ENCODE peak calls at places on chromosomes 5 and 9, in seven cellular contexts. B is dermis microvascular lymphatic vessel endothelial cell, U is AG10803, K is transverse colon, N is iris pigment epithelial cell, P is AG09309, F is Peyer's patch. T is an unnamed sample.

GRCh38 chr5:113480243-113480642 is 8.0 kb downstream of the MCC start:
- DNase-seq in B (no peak), F (no peak), K (no peak), N (peak), U (no peak), P (no peak), T (no peak)

GRCh38 chr9:4139201-4139600 is 160.7 kb downstream of the GLIS3 start:
- DNase-seq in B (no peak), N (peak), F (no peak), K (no peak), U (no peak), P (no peak), T (no peak)

GRCh38 chr5:142079243-142079642 is 29.3 kb upstream of the NDFIP1 start:
- DNase-seq in F (no peak), P (no peak), U (no peak), K (no peak), B (no peak), N (no peak), T (no peak)

GRCh38 chr5:14735944-14736343 is 71.4 kb downstream of the OTULIN start:
- DNase-seq in F (no peak), B (no peak), K (no peak), P (no peak), N (no peak), U (no peak), T (no peak)

GRCh38 chr5:178126556-178126955 is 4.3 kb upstream of the RMND5B start:
- DNase-seq in K (no peak), P (no peak), U (no peak), N (no peak), F (no peak), B (no peak), T (no peak)

GRCh38 chr5:54278031-54278830 is 32.1 kb downstream of the ARL15 start:
- DNase-seq in P (no peak), K (no peak), N (no peak), B (no peak), F (no peak), U (peak), T (no peak)

GRCh38 chr9:85215416-85215815 is 526.3 kb downstream of the AGTPBP1 start:
- DNase-seq in U (no peak), B (no peak), F (no peak), N (no peak), K (no peak), P (no peak), T (no peak)

GRCh38 chr9:133892193-133892920 is 99.8 kb downstream of the VAV2 start:
- DNase-seq in N (no peak), P (no peak), U (no peak), K (peak), F (peak), B (no peak), T (no peak)

GRCh38 chr9:134348404-134349155 is 22.3 kb downstream of the RXRA start:
- DNase-seq in B (no peak), N (no peak), P (no peak), U (no peak), K (no peak), F (no peak), T (no peak)

GRCh38 chr9:27471789-27472585 is 52.1 kb upstream of the IFNK start:
- DNase-seq in P (no peak), U (peak), F (no peak), N (no peak), K (no peak), B (no peak), T (no peak)